ENCODE peak calls at places on chromosomes 16 and 17, in six cellular contexts. U is lower lobe of right lung; K is effector memory CD8-positive, alpha-beta T cell; O is naive thymus-derived CD4-positive, alpha-beta T cell; B is endothelial cell; Z is cardiac muscle cell. P is an unnamed sample.

GRCh38 chr16:20766294-20766693 is 2.5 kb downstream of the ACSM3 start:
- DNase-seq in U (no peak), K (no peak), O (no peak), B (no peak), Z (no peak), P (no peak)

GRCh38 chr17:58968662-58969061 is 138.0 kb downstream of the TRIM37 start:
- DNase-seq in U (no peak), K (peak), O (no peak), B (no peak), Z (no peak), P (no peak)

GRCh38 chr17:46949291-46950174 is 26.6 kb downstream of the GOSR2 start:
- DNase-seq in U (no peak), K (no peak), O (no peak), B (no peak), Z (no peak), P (no peak)

GRCh38 chr17:10527419-10527818 is 9.1 kb upstream of the MYH1 start:
- DNase-seq in U (no peak), K (no peak), O (no peak), B (no peak), Z (no peak), P (no peak)

GRCh38 chr16:56234737-56235136 is 43.4 kb downstream of the GNAO1 start:
- DNase-seq in U (no peak), K (no peak), O (no peak), B (no peak), Z (no peak), P (no peak)

GRCh38 chr16:52254753-52255152 is 292.2 kb downstream of the TOX3 start:
- DNase-seq in U (no peak), K (no peak), O (no peak), B (no peak), Z (no peak), P (no peak)

GRCh38 chr16:87447323-87447722 is 45.5 kb downstream of the ZCCHC14 start:
- DNase-seq in U (no peak), K (no peak), O (no peak), B (no peak), Z (no peak), P (no peak)

GRCh38 chr17:32931686-32932085 is 3.7 kb downstream of the TMEM98 start:
- DNase-seq in U (no peak), K (no peak), O (no peak), B (no peak), Z (no peak), P (no peak)

GRCh38 chr17:40532520-40533253 is 31.3 kb upstream of the TNS4 start:
- DNase-seq in U (no peak), K (no peak), O (peak), B (no peak), Z (no peak), P (no peak)

GRCh38 chr17:47694818-47695663 is 1.1 kb downstream of the TBKBP1 start:
- DNase-seq in U (peak), K (peak), O (no peak), B (peak), Z (peak), P (no peak)

GRCh38 chr17:39461911-39462641 is 790 bp downstream of the CDK12 start:
- DNase-seq in U (no peak), K (peak), O (no peak), B (no peak), Z (peak), P (peak)

GRCh38 chr16:56776562-56776961 is 46.6 kb downstream of the NUP93 start:
- DNase-seq in U (no peak), K (no peak), O (no peak), B (no peak), Z (peak), P (no peak)

GRCh38 chr16:86499889-86500707 is 10.2 kb upstream of the FOXF1 start:
- DNase-seq in U (no peak), K (no peak), O (no peak), B (no peak), Z (no peak), P (no peak)

GRCh38 chr17:11356371-11356770 is 115.4 kb downstream of the SHISA6 start:
- DNase-seq in U (no peak), K (no peak), O (no peak), B (no peak), Z (no peak), P (no peak)

GRCh38 chr16:55480228-55480655 is 1.2 kb downstream of the MMP2 start:
- DNase-seq in U (peak), K (no peak), O (no peak), B (peak), Z (peak), P (no peak)

GRCh38 chr16:72905581-72905980 is 142.3 kb downstream of the ZFHX3 start:
- DNase-seq in U (no peak), K (no peak), O (no peak), B (no peak), Z (no peak), P (no peak)

GRCh38 chr17:8401107-8401506 is 3.5 kb upstream of the RNF222 start:
- DNase-seq in U (no peak), K (no peak), O (no peak), B (no peak), Z (no peak), P (no peak)

GRCh38 chr17:61570118-61570517 is 20.9 kb downstream of the NACA2 start:
- DNase-seq in U (no peak), K (no peak), O (no peak), B (no peak), Z (no peak), P (no peak)